ENCODE peak calls at places on chromosomes 7 and 10, in six cellular contexts. H is A172, P is kidney glomerular epithelial cell, S is coronary artery, I is natural killer cell, B is NCI-H2081. A is an unnamed sample.

GRCh38 chr10:78465456-78465855 is 431.8 kb downstream of the RPS24 start:
- DNase-seq in B (no peak), P (no peak), H (no peak), I (no peak), S (no peak), A (no peak)

GRCh38 chr7:138328215-138328614 is 131.8 kb upstream of the TRIM24 start:
- DNase-seq in S (no peak), I (no peak), P (no peak), H (no peak), B (no peak), A (no peak)

GRCh38 chr10:52143338-52143737 is 170.7 kb upstream of the DKK1 start:
- DNase-seq in P (no peak), H (no peak), B (peak), S (no peak), I (no peak), A (no peak)

GRCh38 chr7:47474937-47475879 is 106.7 kb downstream of the TNS3 start:
- DNase-seq in I (peak), H (peak), P (peak), S (peak), B (no peak), A (no peak)

GRCh38 chr10:34648507-34648906 is 166.6 kb downstream of the PARD3 start:
- DNase-seq in S (no peak), B (no peak), H (no peak), P (no peak), I (no peak), A (no peak)

GRCh38 chr10:14146005-14146404 is 184.7 kb downstream of the FRMD4A start:
- DNase-seq in P (no peak), H (peak), S (no peak), I (no peak), B (no peak), A (no peak)

GRCh38 chr10:117926491-117926890 is 120.2 kb downstream of the RAB11FIP2 start:
- DNase-seq in I (no peak), B (no peak), S (no peak), P (no peak), H (no peak), A (no peak)

GRCh38 chr10:73887038-73888015 is 13.0 kb upstream of the CAMK2G start:
- DNase-seq in B (no peak), S (peak), H (peak), P (peak), I (no peak), A (peak)

GRCh38 chr7:2217206-2217605 is 15.5 kb downstream of the MAD1L1 start:
- DNase-seq in H (no peak), B (no peak), S (no peak), P (no peak), I (no peak), A (no peak)

GRCh38 chr10:21497177-21497807 is 28.2 kb downstream of the SKIDA1 start:
- DNase-seq in P (peak), B (peak), H (peak), S (peak), I (no peak), A (peak)

GRCh38 chr10:5078781-5079180 is 15.4 kb upstream of the AKR1C3 start:
- DNase-seq in I (no peak), P (no peak), H (peak), S (no peak), B (no peak), A (no peak)

GRCh38 chr10:131868436-131868835 is 32.4 kb upstream of the PPP2R2D start:
- DNase-seq in S (no peak), I (no peak), H (no peak), B (no peak), P (no peak), A (no peak)

GRCh38 chr10:8279598-8279997 is 225.1 kb downstream of the GATA3 start:
- DNase-seq in P (peak), B (no peak), S (no peak), I (no peak), H (peak), A (peak)

GRCh38 chr10:74977913-74978847 is 133.3 kb upstream of the SAMD8 start:
- DNase-seq in I (peak), B (no peak), S (no peak), P (no peak), H (no peak), A (no peak)

GRCh38 chr7:47619806-47620205 is 37.9 kb upstream of the TNS3 start:
- DNase-seq in S (no peak), I (no peak), P (no peak), H (no peak), B (no peak), A (no peak)

GRCh38 chr7:158606111-158606510 is 18.5 kb upstream of the PTPRN2 start:
- DNase-seq in S (no peak), H (no peak), B (no peak), P (no peak), I (no peak), A (no peak)

GRCh38 chr7:148556892-148557291 is 33.7 kb upstream of the C7orf33 start:
- DNase-seq in H (no peak), S (no peak), B (no peak), I (no peak), P (no peak), A (no peak)

GRCh38 chr7:2621061-2621828 is 10.5 kb upstream of the TTYH3 start:
- DNase-seq in H (no peak), I (no peak), B (no peak), P (peak), S (no peak), A (no peak)

GRCh38 chr7:122132341-122132740 is 11.7 kb downstream of the AASS start:
- DNase-seq in S (no peak), I (no peak), P (peak), H (peak), B (no peak), A (peak)

GRCh38 chr7:40311307-40311706 is 176.5 kb downstream of the SUGCT start:
- DNase-seq in H (no peak), I (no peak), P (no peak), S (no peak), B (no peak), A (no peak)

GRCh38 chr7:34333184-34333583 is 324.8 kb upstream of the NPSR1 start:
- DNase-seq in I (no peak), S (no peak), B (no peak), P (no peak), H (no peak), A (no peak)

GRCh38 chr10:127577376-127577775 is 28.3 kb downstream of the NPS start:
- DNase-seq in S (no peak), H (no peak), B (no peak), P (peak), I (no peak), A (peak)

GRCh38 chr7:28570113-28570969 is 158.0 kb downstream of the CREB5 start:
- DNase-seq in S (no peak), B (no peak), H (no peak), I (no peak), P (peak), A (no peak)

GRCh38 chr10:12656518-12657142 is 307.3 kb downstream of the CAMK1D start:
- DNase-seq in I (no peak), B (peak), H (peak), S (no peak), P (peak), A (peak)

GRCh38 chr7:22378199-22378961 is 21.4 kb upstream of the RAPGEF5 start:
- DNase-seq in S (no peak), B (no peak), I (no peak), P (no peak), H (no peak), A (no peak)

GRCh38 chr7:1883031-1883761 is 213.1 kb downstream of the ELFN1 start:
- DNase-seq in I (no peak), P (peak), S (no peak), B (no peak), H (peak), A (peak)

GRCh38 chr7:131328387-131329175 is 905 bp downstream of the MKLN1 start:
- DNase-seq in B (no peak), S (no peak), I (no peak), P (peak), H (peak), A (peak)

GRCh38 chr10:122655524-122656307 is 43.9 kb downstream of the C10orf120 start:
- DNase-seq in B (no peak), H (no peak), S (no peak), P (no peak), I (no peak), A (no peak)

GRCh38 chr10:97714401-97715258 is 1.1 kb downstream of the MARVELD1 start:
- DNase-seq in I (no peak), P (no peak), B (peak), S (peak), H (peak), A (peak)

GRCh38 chr7:100556541-100556940 is 17.2 kb downstream of the SAP25 start:
- DNase-seq in H (peak), S (no peak), B (no peak), P (no peak), I (no peak), A (no peak)

GRCh38 chr10:60827791-60828488 is 49.7 kb downstream of the CDK1 start:
- DNase-seq in S (no peak), H (peak), B (no peak), I (no peak), P (peak), A (peak)

GRCh38 chr7:131302453-131302852 is 25.2 kb upstream of the MKLN1 start:
- DNase-seq in I (no peak), B (no peak), H (no peak), S (no peak), P (no peak), A (no peak)

GRCh38 chr10:95693331-95693667 is 428 bp downstream of the TCTN3 start:
- DNase-seq in B (no peak), H (no peak), I (no peak), S (no peak), P (peak), A (no peak)

GRCh38 chr7:44505595-44505994 is 15.1 kb upstream of the NUDCD3 start:
- DNase-seq in B (no peak), S (no peak), I (no peak), H (peak), P (no peak), A (no peak)

GRCh38 chr7:151754142-151754590 is 122.7 kb downstream of the PRKAG2 start:
- DNase-seq in H (peak), I (no peak), P (peak), S (peak), B (peak), A (peak)

GRCh38 chr7:18573410-18574234 is 78.1 kb downstream of the HDAC9 start:
- DNase-seq in H (no peak), I (no peak), P (no peak), S (no peak), B (no peak), A (no peak)

A was measured in SW 1271.